ENCODE peak calls at places on chromosomes 3 and 15, in seven cellular contexts. E is activated T-helper 1 cell treated with anti-CD3 and anti-CD28 coated beads, Interleukin-12 subunit alpha, Interleukin-12 subunit beta, Interleukin-2, Interleukin-4 antibody, amounts not matched to agents 30 ng/mL and 10 ng/mL and 1 ng/mL, durations not matched to agents 14 hours and 24 hours and 36 hours; S is NCI-H69; J is breast epithelium; G is endothelial cell; X is activated CD8-positive, alpha-beta memory T cell treated with anti-CD3 and anti-CD28 coated beads for 48 hours; B is lung. W is an unnamed sample.

GRCh38 chr3:13280856-13281656 is 139.1 kb downstream of the NUP210 start:
- DNase-seq in E (no peak), S (no peak), J (no peak), G (no peak), X (no peak), B (no peak), W (no peak)

GRCh38 chr15:35115155-35115725 is 30.1 kb upstream of the NANOGP8 start:
- DNase-seq in E (no peak), S (peak; percentile 100), J (no peak), G (no peak), X (no peak), B (no peak), W (no peak)

GRCh38 chr3:123476967-123477750 is 28.3 kb upstream of the ADCY5 start:
- DNase-seq in E (no peak), S (peak; percentile 27), J (no peak), G (no peak), X (no peak), B (no peak), W (no peak)

GRCh38 chr3:15361494-15362214 is 29.3 kb upstream of the SH3BP5 start:
- DNase-seq in E (peak; percentile 29), S (peak; percentile 12), J (no peak), G (no peak), X (peak; percentile 30), B (no peak), W (no peak)

GRCh38 chr3:117748131-117748530 is 1038.6 kb downstream of the TUSC7 start:
- DNase-seq in E (no peak), S (no peak), J (no peak), G (no peak), X (no peak), B (no peak), W (no peak)

GRCh38 chr3:129345971-129346370 is 67.3 kb downstream of the HMCES start:
- DNase-seq in E (no peak), S (no peak), J (no peak), G (no peak), X (no peak), B (no peak), W (no peak)

GRCh38 chr3:126130081-126130855 is 46.3 kb upstream of the SLC41A3 start:
- DNase-seq in E (no peak), S (no peak), J (no peak), G (no peak), X (no peak), B (no peak), W (no peak)

GRCh38 chr3:114569186-114569585 is 275.4 kb downstream of the TIGIT start:
- DNase-seq in E (no peak), S (no peak), J (no peak), G (no peak), X (no peak), B (no peak), W (peak; percentile 15)

GRCh38 chr3:190429681-190430080 is 20.0 kb downstream of the TMEM207 start:
- DNase-seq in E (no peak), S (no peak), J (no peak), G (no peak), X (no peak), B (no peak), W (no peak)

GRCh38 chr3:71428841-71429609 is 154.5 kb downstream of the FOXP1 start:
- DNase-seq in E (no peak), S (peak; percentile 8), J (peak; percentile 72), G (no peak), X (no peak), B (peak; percentile 40), W (no peak)

GRCh38 chr3:50708620-50709019 is 33.9 kb downstream of the DOCK3 start:
- DNase-seq in E (no peak), S (peak; percentile 0), J (no peak), G (no peak), X (no peak), B (no peak), W (no peak)

GRCh38 chr3:52743721-52744120 is 27.0 kb downstream of the NEK4 start:
- DNase-seq in E (no peak), S (no peak), J (no peak), G (no peak), X (no peak), B (no peak), W (no peak)

GRCh38 chr3:59606638-59607262 is 556.9 kb upstream of the CFAP20DC start:
- DNase-seq in E (no peak), S (peak; percentile 36), J (no peak), G (no peak), X (no peak), B (no peak), W (no peak)

GRCh38 chr15:30990036-30990435 is 1.4 kb downstream of the MTMR10 start:
- DNase-seq in E (no peak), S (peak; percentile 42), J (no peak), G (no peak), X (no peak), B (no peak), W (no peak)

GRCh38 chr15:44726568-44727461 is 9.5 kb upstream of the TRIM69 start:
- DNase-seq in E (peak; percentile 81), S (peak; percentile 61), J (peak; percentile 30), G (no peak), X (no peak), B (no peak), W (peak; percentile 80)

GRCh38 chr3:122510878-122511481 is 3.8 kb downstream of the KPNA1 start:
- DNase-seq in E (no peak), S (no peak), J (no peak), G (no peak), X (no peak), B (peak; percentile 35), W (no peak)

GRCh38 chr3:185283374-185283935 is 29.6 kb upstream of the EHHADH start:
- DNase-seq in E (no peak), S (no peak), J (no peak), G (no peak), X (no peak), B (no peak), W (no peak)

GRCh38 chr3:45524605-45525004 is 69.9 kb upstream of the LIMD1 start:
- DNase-seq in E (no peak), S (no peak), J (no peak), G (no peak), X (no peak), B (no peak), W (no peak)

GRCh38 chr3:172042136-172042535 is 2.8 kb downstream of the FNDC3B start:
- DNase-seq in E (no peak), S (no peak), J (no peak), G (no peak), X (no peak), B (no peak), W (no peak)

GRCh38 chr3:186931487-186932280 is 1.4 kb downstream of the ST6GAL1 start:
- DNase-seq in E (peak; percentile 81), S (peak; percentile 83), J (peak; percentile 47), G (peak; percentile 31), X (peak; percentile 52), B (peak; percentile 73), W (no peak)

GRCh38 chr3:72334681-72335457 is 513.4 kb downstream of the SHQ1 start:
- DNase-seq in E (no peak), S (peak; percentile 95), J (no peak), G (no peak), X (no peak), B (no peak), W (no peak)

GRCh38 chr3:186417791-186418190 is 55.8 kb upstream of the DGKG start:
- DNase-seq in E (no peak), S (no peak), J (no peak), G (no peak), X (no peak), B (no peak), W (peak; percentile 89)

GRCh38 chr3:65334045-65334665 is 646.4 kb upstream of the ADAMTS9 start:
- DNase-seq in E (no peak), S (peak; percentile 27), J (no peak), G (peak; percentile 7), X (no peak), B (no peak), W (no peak)

GRCh38 chr15:83305696-83306291 is 21.3 kb upstream of the BNC1 start:
- DNase-seq in E (no peak), S (no peak), J (peak; percentile 35), G (no peak), X (no peak), B (peak; percentile 48), W (no peak)

GRCh38 chr3:169777822-169778221 is 4.6 kb downstream of the MYNN start:
- DNase-seq in E (no peak), S (no peak), J (no peak), G (no peak), X (no peak), B (no peak), W (no peak)

GRCh38 chr15:64773606-64774555 is 1.5 kb downstream of the RBPMS2 start:
- DNase-seq in E (no peak), S (no peak), J (no peak), G (no peak), X (no peak), B (no peak), W (no peak)